ENCODE peak calls at places on chromosomes 4 and X, in five cellular contexts. O is testis, G is transverse colon, Z is OCI-LY7, L is esophagus squamous epithelium. R is an unnamed sample.

GRCh38 chr4:146329042-146329716 is 114.8 kb downstream of the REELD1 start:
- DNase-seq in G (no peak), L (no peak), Z (no peak), O (no peak), R (no peak)

GRCh38 chr4:85807247-85807915 is 332.4 kb downstream of the ARHGAP24 start:
- DNase-seq in G (no peak), O (no peak), Z (no peak), L (no peak), R (no peak)

GRCh38 chrX:20382518-20383291 is 116.0 kb upstream of the RPS6KA3 start:
- DNase-seq in Z (no peak), G (no peak), L (no peak), O (no peak), R (no peak)

GRCh38 chrX:130702867-130703707 is 199.9 kb downstream of the ENOX2 start:
- DNase-seq in L (no peak), Z (no peak), G (no peak), O (no peak), R (no peak)

GRCh38 chr4:17058506-17058905 is 160.1 kb upstream of the LDB2 start:
- DNase-seq in Z (no peak), L (no peak), O (peak; percentile 59), G (no peak), R (no peak)

GRCh38 chr4:149781150-149781549 is 34.5 kb downstream of the IQCM start:
- DNase-seq in O (no peak), G (no peak), L (no peak), Z (no peak), R (no peak)

GRCh38 chr4:55742655-55743191 is 76.9 kb upstream of the EXOC1L start:
- DNase-seq in Z (no peak), G (no peak), O (peak; percentile 43), L (no peak), R (no peak)

GRCh38 chrX:72271812-72272211 is 5.2 kb downstream of the RPS4X start:
- DNase-seq in Z (no peak), G (no peak), L (no peak), O (no peak), R (no peak)

GRCh38 chr4:165478260-165478659 is 99.5 kb downstream of the CPE start:
- DNase-seq in L (no peak), G (no peak), Z (no peak), O (no peak), R (no peak)

GRCh38 chr4:79147251-79147650 is 178.6 kb downstream of the NAA11 start:
- DNase-seq in L (no peak), G (no peak), O (no peak), Z (no peak), R (no peak)

GRCh38 chrX:57772637-57773036 is 92.6 kb upstream of the NLRP2B start:
- DNase-seq in O (no peak), Z (no peak), G (no peak), L (no peak), R (no peak)

GRCh38 chr4:147975325-147975724 is 243.4 kb downstream of the ARHGAP10 start:
- DNase-seq in G (no peak), Z (no peak), O (no peak), L (no peak), R (no peak)

GRCh38 chrX:17655232-17656034 is 81.9 kb upstream of the SCML1 start:
- DNase-seq in O (no peak), Z (no peak), G (no peak), L (no peak), R (no peak)

GRCh38 chrX:68462197-68462596 is 28.9 kb upstream of the OPHN1 start:
- DNase-seq in G (no peak), O (no peak), Z (no peak), L (no peak), R (no peak)

GRCh38 chrX:54181196-54181953 is 1.7 kb downstream of the FAM120C start:
- DNase-seq in L (no peak), Z (no peak), G (no peak), O (no peak), R (no peak)

GRCh38 chrX:97168646-97169045 is 284.9 kb downstream of the RPA4 start:
- DNase-seq in Z (peak; percentile 73), G (no peak), O (no peak), L (no peak), R (no peak)

GRCh38 chrX:39262641-39263040 is 461.4 kb downstream of the MID1IP1 start:
- DNase-seq in L (no peak), Z (no peak), O (no peak), G (no peak), R (no peak)

GRCh38 chr4:1285790-1286553 is 3.7 kb upstream of the MAEA start:
- DNase-seq in O (no peak), L (no peak), G (no peak), Z (peak; percentile 69), R (peak; percentile 47)

DNA sequence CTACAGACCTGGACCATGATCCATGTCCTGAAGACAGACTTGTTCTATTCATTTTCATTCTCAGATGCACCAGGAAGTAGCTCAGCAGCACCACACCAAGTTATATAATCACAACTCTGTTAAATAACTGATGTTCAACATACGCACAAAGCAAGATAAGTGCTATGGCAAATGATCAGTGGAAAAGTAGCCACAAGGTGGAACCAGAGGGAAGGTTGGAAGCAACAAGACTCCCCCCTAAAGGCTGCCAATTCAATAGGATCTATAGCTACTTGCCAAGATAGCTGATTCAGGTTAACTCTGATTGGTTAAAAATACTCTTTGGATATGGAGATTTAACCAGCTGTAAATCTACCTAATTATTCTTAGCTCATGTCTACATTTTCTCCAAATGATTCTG is 23.7 kb upstream of the FAM47B start:
- DNase-seq in O (peak; percentile 23), L (no peak), Z (no peak), G (no peak), R (no peak)
- TF ChIP-seq CTCF in O (no peak), L (no peak), Z (peak; percentile 31), G (no peak), R (peak; percentile 11)

GRCh38 chr4:80577991-80578390 is 242.5 kb downstream of the CFAP299 start:
- DNase-seq in O (no peak), G (no peak), Z (no peak), L (no peak), R (no peak)
- H3K4me1 ChIP-seq in O (no peaks in the 10 kb centered on the region), G (no peaks in the 10 kb centered on the region), Z (peaks cover 26% of the 10 kb centered on the region), L (no peaks in the 10 kb centered on the region), R (no peaks in the 10 kb centered on the region)

GRCh38 chr4:71189471-71189870 is 149.3 kb upstream of the SLC4A4 start:
- DNase-seq in Z (no peak), O (no peak), L (no peak), G (no peak), R (no peak)
- TF ChIP-seq CTCF in Z (no peak), O (no peak), L (no peak), G (peak; percentile 4), R (no peak)

GRCh38 chr4:169253087-169253675 is 17.6 kb downstream of the SH3RF1 start:
- DNase-seq in G (no peak), O (no peak), L (no peak), Z (no peak), R (no peak)

GRCh38 chr4:169253904-169254303 is 16.9 kb downstream of the SH3RF1 start:
- DNase-seq in G (no peak), O (no peak), L (no peak), Z (no peak), R (no peak)

GRCh38 chr4:169256856-169257756 is 13.7 kb downstream of the SH3RF1 start:
- DNase-seq in L (no peak), G (no peak), O (no peak), Z (no peak), R (no peak)

GRCh38 chr4:169254546-169254983 is 16.2 kb downstream of the SH3RF1 start:
- DNase-seq in G (no peak), L (no peak), O (peak; percentile 43), Z (no peak), R (peak; percentile 40)

DNA sequence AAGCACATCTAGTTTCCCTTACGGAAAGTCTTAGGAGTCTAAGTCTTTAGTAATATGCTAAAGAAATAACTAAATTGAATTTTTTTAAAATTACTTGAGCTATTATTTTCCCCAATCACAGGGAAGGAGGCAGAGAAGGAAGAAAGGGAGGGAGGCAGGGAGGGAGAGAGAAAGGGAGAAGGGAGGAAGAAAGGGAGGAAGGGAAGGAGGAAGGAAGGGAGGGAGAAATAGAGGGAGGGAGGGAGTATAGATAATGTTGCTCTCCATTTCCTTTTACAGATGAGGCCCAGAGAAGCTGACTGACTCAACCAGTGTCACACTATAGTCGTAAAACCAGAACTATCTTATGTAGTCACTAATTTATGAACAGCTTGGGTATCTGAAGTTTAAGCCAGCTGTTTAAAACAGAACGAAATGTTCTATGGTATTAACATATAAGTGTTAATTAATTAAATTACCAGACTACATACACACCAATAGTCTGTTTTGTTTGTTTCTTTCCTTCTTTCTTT is 14.6 kb downstream of the SH3RF1 start:
- DNase-seq in O (no peak), L (no peak), Z (no peak), G (no peak), R (no peak)
- H3K4me1 ChIP-seq in O (peaks cover 41% of the 10 kb centered on the region), L (peaks cover 71% of the 10 kb centered on the region), Z (no peaks in the 10 kb centered on the region), G (peaks cover 27% of the 10 kb centered on the region), R (peaks cover 86% of the 10 kb centered on the region)

GRCh38 chr4:100424376-100424775 is 93.4 kb downstream of the EMCN start:
- DNase-seq in L (no peak), Z (no peak), G (no peak), O (no peak), R (no peak)

GRCh38 chr4:100420571-100420970 is 97.3 kb downstream of the EMCN start:
- DNase-seq in Z (no peak), O (no peak), G (no peak), L (no peak), R (no peak)

GRCh38 chr4:100422911-100423310 is 94.9 kb downstream of the EMCN start:
- DNase-seq in O (no peak), Z (no peak), G (no peak), L (no peak), R (no peak)

GRCh38 chr4:100417565-100417964 is 100.3 kb downstream of the EMCN start:
- DNase-seq in L (no peak), G (no peak), Z (no peak), O (no peak), R (no peak)

GRCh38 chr4:100421356-100421978 is 96.4 kb downstream of the EMCN start:
- DNase-seq in L (no peak), O (no peak), G (no peak), Z (peak; percentile 9), R (no peak)
- TF ChIP-seq CTCF in L (no peak), O (peak; percentile 47), G (peak; percentile 19), Z (peak; percentile 72), R (peak; percentile 24)

GRCh38 chr4:6769138-6769983 is 13.2 kb upstream of the KIAA0232 start:
- DNase-seq in L (no peak), Z (no peak), O (no peak), G (no peak), R (no peak)

GRCh38 chr4:6767725-6768538 is 14.6 kb upstream of the KIAA0232 start:
- DNase-seq in Z (no peak), G (peak; percentile 63), L (no peak), O (peak; percentile 40), R (no peak)

GRCh38 chr4:6767341-6767724 is 15.2 kb upstream of the KIAA0232 start:
- DNase-seq in Z (no peak), O (no peak), L (no peak), G (no peak), R (no peak)

GRCh38 chr4:6769984-6770420 is 12.5 kb upstream of the KIAA0232 start:
- DNase-seq in L (no peak), Z (no peak), G (no peak), O (no peak), R (no peak)

GRCh38 chr4:6768539-6768905 is 14.0 kb upstream of the KIAA0232 start:
- DNase-seq in G (no peak), Z (no peak), O (no peak), L (no peak), R (peak; percentile 46)
- H3K4me1 ChIP-seq in G (peaks cover 16% of the 10 kb centered on the region), Z (no peaks in the 10 kb centered on the region), O (peaks cover 4% of the 10 kb centered on the region), L (peaks cover 69% of the 10 kb centered on the region), R (peaks cover 5% of the 10 kb centered on the region)